ENCODE peak calls at places on chromosomes 7 and 10, in ten cellular contexts. L is astrocyte of the spinal cord; B is activated CD8-positive, alpha-beta T cell treated with anti-CD3 and anti-CD28 coated beads for 36 hours; E is activated B cell treated with CpG ODN at 0.5 μM for 24 hours; T is GM12865; W is WERI-Rb-1; R is osteocyte; G is type B pancreatic cell; J is bronchial epithelial cell; M is AG09309. O is an unnamed sample.

GRCh38 chr7:128790297-128791037 is 1.3 kb upstream of the CCDC136 start:
- DNase-seq in L (no peak), B (no peak), E (no peak), T (no peak), W (no peak), R (no peak), G (no peak), J (no peak), M (no peak), O (no peak)

GRCh38 chr10:98404571-98405396 is 10.2 kb downstream of the PYROXD2 start:
- DNase-seq in L (peak), B (peak), E (no peak), T (peak), W (no peak), R (no peak), G (no peak), J (peak), M (peak), O (no peak)

GRCh38 chr10:119443970-119444660 is 98.4 kb downstream of the RGS10 start:
- DNase-seq in L (no peak), B (no peak), E (no peak), T (no peak), W (no peak), R (no peak), G (no peak), J (no peak), M (no peak), O (no peak)

GRCh38 chr7:51079494-51079893 is 237.1 kb downstream of the COBL start:
- DNase-seq in L (no peak), B (no peak), E (no peak), T (no peak), W (no peak), R (peak), G (no peak), J (peak), M (no peak), O (no peak)

GRCh38 chr10:104274762-104275721 is 6.1 kb downstream of the GSTO2 start:
- DNase-seq in L (peak), B (peak), E (peak), T (peak), W (no peak), R (no peak), G (no peak), J (peak), M (no peak), O (no peak)

GRCh38 chr10:30127120-30127541 is 67.7 kb upstream of the JCAD start:
- DNase-seq in L (no peak), B (no peak), E (no peak), T (no peak), W (no peak), R (no peak), G (no peak), J (no peak), M (peak), O (no peak)

GRCh38 chr7:3482147-3482921 is 181.3 kb downstream of the SDK1 start:
- DNase-seq in L (peak), B (no peak), E (no peak), T (peak), W (peak), R (no peak), G (no peak), J (peak), M (no peak), O (no peak)

GRCh38 chr7:154302380-154302779 is 250.2 kb downstream of the DPP6 start:
- DNase-seq in L (no peak), B (no peak), E (no peak), T (no peak), W (no peak), R (no peak), G (no peak), J (no peak), M (no peak), O (no peak)

GRCh38 chr7:41698726-41699125 is 4.2 kb downstream of the INHBA start:
- DNase-seq in L (peak), B (no peak), E (no peak), T (no peak), W (no peak), R (no peak), G (no peak), J (peak), M (no peak), O (no peak)

GRCh38 chr7:4233146-4233545 is 448.9 kb upstream of the FOXK1 start:
- DNase-seq in L (no peak), B (no peak), E (no peak), T (no peak), W (no peak), R (no peak), G (no peak), J (no peak), M (no peak), O (no peak)

GRCh38 chr7:127252736-127253288 is at the start of gene GRM8:
- DNase-seq in L (peak), B (peak), E (peak), T (no peak), W (peak), R (no peak), G (peak), J (no peak), M (no peak), O (peak)

GRCh38 chr10:93166116-93166515 is 92.4 kb downstream of the CYP26A1 start:
- DNase-seq in L (no peak), B (no peak), E (no peak), T (no peak), W (no peak), R (no peak), G (no peak), J (no peak), M (no peak), O (no peak)

GRCh38 chr7:21497072-21497471 is 45.8 kb upstream of the DNAH11 start:
- DNase-seq in L (peak), B (no peak), E (no peak), T (no peak), W (no peak), R (no peak), G (no peak), J (peak), M (no peak), O (no peak)

GRCh38 chr10:5582736-5583135 is 58.0 kb downstream of the CALML3 start:
- DNase-seq in L (no peak), B (no peak), E (peak), T (peak), W (peak), R (no peak), G (no peak), J (no peak), M (no peak), O (no peak)

GRCh38 chr7:34296663-34297062 is 361.4 kb upstream of the NPSR1 start:
- DNase-seq in L (peak), B (no peak), E (no peak), T (no peak), W (no peak), R (no peak), G (no peak), J (peak), M (no peak), O (no peak)

GRCh38 chr10:86047588-86047987 is 319.0 kb downstream of the GRID1 start:
- DNase-seq in L (no peak), B (peak), E (no peak), T (peak), W (no peak), R (no peak), G (no peak), J (no peak), M (no peak), O (no peak)

GRCh38 chr7:129797224-129797789 is 155.5 kb downstream of the UBE2H start:
- DNase-seq in L (no peak), B (no peak), E (no peak), T (no peak), W (no peak), R (no peak), G (no peak), J (no peak), M (no peak), O (no peak)

GRCh38 chr7:3200504-3200903 is 100.5 kb upstream of the SDK1 start:
- DNase-seq in L (peak), B (peak), E (no peak), T (peak), W (peak), R (peak), G (no peak), J (peak), M (no peak), O (no peak)

GRCh38 chr7:131019351-131019750 is 285.3 kb upstream of the KLF14 start:
- DNase-seq in L (no peak), B (no peak), E (no peak), T (no peak), W (no peak), R (no peak), G (no peak), J (no peak), M (no peak), O (no peak)

GRCh38 chr10:63115732-63116383 is 17.3 kb upstream of the NRBF2 start:
- DNase-seq in L (peak), B (no peak), E (no peak), T (no peak), W (no peak), R (no peak), G (no peak), J (peak), M (peak), O (no peak)
- TF ChIP-seq CTCF in L (no peak), B (no peak), E (no peak), T (no peak), W (no peak), R (no peak), G (no peak), J (no peak), M (no peak), O (no peak)

GRCh38 chr10:132297521-132297920 is 10.2 kb downstream of the STK32C start:
- DNase-seq in L (no peak), B (no peak), E (no peak), T (no peak), W (no peak), R (no peak), G (no peak), J (no peak), M (no peak), O (no peak)
- TF ChIP-seq CTCF in L (no peak), B (no peak), E (no peak), T (no peak), W (peak), R (no peak), G (peak), J (no peak), M (no peak), O (no peak)

GRCh38 chr10:931326-932318 is at the start of gene LARP4B:
- DNase-seq in L (peak), B (peak), E (peak), T (peak), W (peak), R (peak), G (peak), J (peak), M (peak), O (peak)

GRCh38 chr10:932589-932988 is 1.1 kb upstream of the LARP4B start:
- DNase-seq in L (no peak), B (no peak), E (no peak), T (no peak), W (no peak), R (no peak), G (no peak), J (no peak), M (no peak), O (no peak)

GRCh38 chr10:927131-927530 is 4.4 kb downstream of the LARP4B start:
- DNase-seq in L (no peak), B (no peak), E (no peak), T (no peak), W (no peak), R (no peak), G (no peak), J (no peak), M (no peak), O (no peak)

GRCh38 chr10:929965-930364 is 1.5 kb downstream of the LARP4B start:
- DNase-seq in L (no peak), B (no peak), E (no peak), T (peak), W (no peak), R (no peak), G (no peak), J (no peak), M (no peak), O (no peak)

DNA sequence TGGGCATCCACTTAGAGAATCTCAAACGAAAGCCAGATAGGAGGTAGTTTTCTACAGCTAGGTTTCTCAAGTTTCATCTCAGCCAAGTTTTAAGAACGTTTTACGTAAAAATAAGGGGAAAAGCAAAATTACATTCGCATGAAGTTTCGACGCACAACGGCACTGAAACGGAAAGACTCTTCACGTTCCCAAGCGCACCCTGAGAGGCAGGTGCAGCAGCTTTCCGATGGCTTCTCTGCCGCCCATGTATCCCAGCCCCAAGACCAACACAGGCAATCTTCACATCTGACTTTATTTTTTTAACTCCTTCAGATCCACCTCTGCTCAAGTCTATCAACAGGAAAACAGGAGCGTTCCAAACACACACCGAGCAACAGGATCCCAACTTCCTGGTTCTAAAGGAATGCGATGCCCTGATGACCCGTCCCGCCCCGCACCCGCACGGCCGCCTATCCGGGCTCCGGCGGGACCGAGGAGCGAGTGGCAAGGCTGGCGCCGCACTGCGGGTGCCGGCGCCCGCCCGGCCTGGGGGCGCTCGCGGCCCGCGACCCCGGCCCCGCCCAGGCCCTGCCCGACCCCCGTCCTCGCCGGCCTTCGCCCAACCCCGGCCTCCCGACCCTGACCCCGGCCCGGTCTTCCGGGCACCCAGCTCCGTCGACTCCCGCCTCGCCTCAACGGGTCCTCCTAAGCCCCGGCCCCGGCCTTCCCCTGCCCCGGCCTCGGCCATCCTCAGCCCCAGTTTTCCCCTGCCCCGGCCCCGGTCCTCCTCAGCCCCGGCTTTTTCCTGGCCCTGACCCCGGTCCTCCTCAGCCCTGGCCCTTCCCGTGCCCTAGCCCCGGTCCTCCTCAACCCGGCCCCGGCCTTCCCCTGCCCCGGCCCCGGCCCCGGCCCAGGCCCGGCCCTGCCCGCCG is 835 bp downstream of the LARP4B start:
- DNase-seq in L (peak), B (peak), E (peak), T (peak), W (peak), R (no peak), G (no peak), J (peak), M (no peak), O (peak)
- TF ChIP-seq CTCF in L (no peak), B (no peak), E (no peak), T (no peak), W (no peak), R (no peak), G (peak), J (no peak), M (no peak), O (no peak)

DNA sequence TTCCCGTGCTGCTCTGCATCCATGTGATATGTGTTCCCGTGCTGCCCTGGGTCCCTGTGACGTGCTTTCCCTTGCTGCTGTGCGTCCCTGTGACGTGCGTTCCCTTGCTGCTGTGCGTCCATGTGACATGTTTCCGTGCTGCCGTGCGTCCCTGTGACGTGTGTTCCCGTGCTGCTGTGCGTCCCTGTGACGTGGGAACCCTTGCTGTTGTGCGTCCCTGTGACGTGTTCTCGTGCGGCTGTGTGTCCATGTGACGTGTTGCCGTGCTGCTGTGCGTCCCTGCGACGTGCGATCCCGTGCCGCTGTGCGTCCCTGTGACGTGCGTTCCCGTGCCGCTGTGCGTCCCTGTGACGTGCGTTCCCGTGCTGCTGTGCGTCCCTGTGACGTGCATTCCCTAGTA is 45.8 kb downstream of the WDR37 start:
- DNase-seq in L (no peak), B (no peak), E (no peak), T (no peak), W (no peak), R (no peak), G (no peak), J (no peak), M (no peak), O (no peak)
- TF ChIP-seq CTCF in L (no peak), B (no peak), E (no peak), T (no peak), W (no peak), R (no peak), G (no peak), J (no peak), M (no peak), O (no peak)

GRCh38 chr10:23523251-23523650 is 84.4 kb downstream of the OTUD1 start:
- DNase-seq in L (no peak), B (no peak), E (no peak), T (no peak), W (no peak), R (no peak), G (no peak), J (no peak), M (no peak), O (no peak)

GRCh38 chr10:23528419-23528818 is 89.5 kb downstream of the OTUD1 start:
- DNase-seq in L (no peak), B (no peak), E (no peak), T (no peak), W (no peak), R (no peak), G (no peak), J (no peak), M (no peak), O (no peak)

GRCh38 chr10:23521735-23522134 is 82.9 kb downstream of the OTUD1 start:
- DNase-seq in L (no peak), B (no peak), E (no peak), T (no peak), W (no peak), R (no peak), G (no peak), J (no peak), M (no peak), O (no peak)

GRCh38 chr10:23522345-23522744 is 83.5 kb downstream of the OTUD1 start:
- DNase-seq in L (no peak), B (no peak), E (no peak), T (no peak), W (no peak), R (no peak), G (no peak), J (peak), M (no peak), O (no peak)

GRCh38 chr10:23525406-23525805 is 86.5 kb downstream of the OTUD1 start:
- DNase-seq in L (peak), B (no peak), E (no peak), T (peak), W (no peak), R (no peak), G (no peak), J (peak), M (no peak), O (no peak)
- TF ChIP-seq CTCF in L (no peak), B (peak), E (no peak), T (peak), W (no peak), R (peak), G (peak), J (peak), M (peak), O (no peak)

GRCh38 chr10:15898046-15898445 is 37.7 kb upstream of the MINDY3 start:
- DNase-seq in L (peak), B (no peak), E (no peak), T (peak), W (no peak), R (no peak), G (no peak), J (peak), M (no peak), O (no peak)
- TF ChIP-seq CTCF in L (peak), B (peak), E (no peak), T (peak), W (no peak), R (peak), G (peak), J (peak), M (peak), O (peak)

O was measured in natural killer cell.